ENCODE peak calls at places on chromosome 20, in ten cellular contexts. Y is OCI-M1; U is cerebellar nuclear complex; Z is activated effector memory CD4-positive, alpha-beta T cell treated with anti-CD3 and anti-CD28 coated beads, Interleukin-2, amount 50 U/mL, for 16 hours; X is stromal cell of bone marrow; T is right cardiac atrium; A is tibial artery; O is body of pancreas; N is AG08395; J is cardiac muscle cell. B is an unnamed sample.

GRCh38 chr20:50717974-50718761 is 13.2 kb upstream of the PARD6B start:
- DNase-seq in Y (no peak), U (no peak), Z (no peak), X (no peak), T (no peak), A (no peak), O (no peak), N (no peak), J (no peak), B (no peak)

GRCh38 chr20:13017235-13017634 is 8.5 kb downstream of the SPTLC3 start:
- DNase-seq in Y (peak; percentile 28), U (no peak), Z (no peak), X (peak; percentile 30), T (no peak), A (no peak), O (no peak), N (no peak), J (peak; percentile 32), B (no peak)

GRCh38 chr20:31560900-31561598 is 44.0 kb upstream of the ID1 start:
- DNase-seq in Y (no peak), U (no peak), Z (no peak), X (peak; percentile 94), T (no peak), A (peak; percentile 50), O (no peak), N (peak; percentile 94), J (no peak), B (no peak)

GRCh38 chr20:48592107-48592940 is 235.5 kb downstream of the PREX1 start:
- DNase-seq in Y (no peak), U (no peak), Z (peak; percentile 50), X (no peak), T (no peak), A (no peak), O (no peak), N (no peak), J (no peak), B (no peak)

GRCh38 chr20:9485614-9486325 is 28.6 kb upstream of the LAMP5 start:
- DNase-seq in Y (no peak), U (no peak), Z (no peak), X (no peak), T (no peak), A (no peak), O (no peak), N (no peak), J (no peak), B (no peak)

GRCh38 chr20:33370296-33370695 is 31.0 kb downstream of the CDK5RAP1 start:
- DNase-seq in Y (no peak), U (no peak), Z (peak; percentile 82), X (no peak), T (no peak), A (no peak), O (no peak), N (no peak), J (no peak), B (no peak)

GRCh38 chr20:17500826-17501225 is 30.4 kb downstream of the BFSP1 start:
- DNase-seq in Y (no peak), U (no peak), Z (peak; percentile 46), X (no peak), T (no peak), A (no peak), O (no peak), N (no peak), J (no peak), B (no peak)

GRCh38 chr20:23021941-23022340 is 13.2 kb upstream of the SSTR4 start:
- DNase-seq in Y (no peak), U (no peak), Z (no peak), X (no peak), T (no peak), A (no peak), O (no peak), N (no peak), J (no peak), B (no peak)

GRCh38 chr20:17570347-17571152 is 675 bp downstream of the DSTN start:
- DNase-seq in Y (peak; percentile 81), U (no peak), Z (no peak), X (peak; percentile 17), T (peak; percentile 64), A (peak; percentile 59), O (peak; percentile 71), N (peak; percentile 29), J (peak; percentile 75), B (no peak)

GRCh38 chr20:34874094-34874654 is 1.5 kb upstream of the GGT7 start:
- DNase-seq in Y (peak; percentile 91), U (no peak), Z (peak; percentile 76), X (peak; percentile 80), T (peak; percentile 69), A (peak; percentile 90), O (peak; percentile 86), N (peak; percentile 88), J (peak; percentile 88), B (peak; percentile 79)

GRCh38 chr20:59831901-59832240 is 101.6 kb downstream of the SYCP2 start:
- DNase-seq in Y (no peak), U (no peak), Z (no peak), X (no peak), T (no peak), A (no peak), O (no peak), N (no peak), J (no peak), B (no peak)

GRCh38 chr20:64102647-64103354 is 4.6 kb downstream of the NPBWR2 start:
- DNase-seq in Y (no peak), U (no peak), Z (peak; percentile 62), X (no peak), T (peak; percentile 26), A (no peak), O (peak; percentile 22), N (no peak), J (peak; percentile 65), B (no peak)

GRCh38 chr20:62872184-62872862 is 10.7 kb upstream of the TCFL5 start:
- DNase-seq in Y (no peak), U (no peak), Z (no peak), X (no peak), T (no peak), A (no peak), O (no peak), N (no peak), J (no peak), B (no peak)

GRCh38 chr20:13147071-13147961 is 73.8 kb upstream of the ISM1 start:
- DNase-seq in Y (no peak), U (no peak), Z (no peak), X (no peak), T (no peak), A (no peak), O (no peak), N (peak; percentile 16), J (peak; percentile 86), B (no peak)

GRCh38 chr20:18729426-18729825 is 84.2 kb upstream of the SCP2D1 start:
- DNase-seq in Y (no peak), U (no peak), Z (no peak), X (no peak), T (no peak), A (no peak), O (no peak), N (no peak), J (no peak), B (no peak)

GRCh38 chr20:50216543-50217206 is 26.0 kb downstream of the CEBPB start:
- DNase-seq in Y (no peak), U (no peak), Z (no peak), X (no peak), T (no peak), A (no peak), O (no peak), N (no peak), J (peak; percentile 26), B (no peak)

GRCh38 chr20:44911264-44911921 is 1.5 kb downstream of the PABPC1L start:
- DNase-seq in Y (peak; percentile 88), U (no peak), Z (peak; percentile 81), X (peak; percentile 19), T (no peak), A (no peak), O (peak; percentile 80), N (peak; percentile 22), J (peak; percentile 71), B (no peak)

GRCh38 chr20:41268402-41268801 is 49.1 kb downstream of the ZHX3 start:
- DNase-seq in Y (no peak), U (no peak), Z (no peak), X (no peak), T (no peak), A (no peak), O (no peak), N (no peak), J (no peak), B (no peak)

GRCh38 chr20:11047559-11047958 is 373.8 kb upstream of the JAG1 start:
- DNase-seq in Y (no peak), U (no peak), Z (no peak), X (peak; percentile 12), T (no peak), A (no peak), O (no peak), N (no peak), J (no peak), B (no peak)

GRCh38 chr20:54061106-54061881 is 9.1 kb downstream of the BCAS1 start:
- DNase-seq in Y (no peak), U (no peak), Z (no peak), X (peak; percentile 52), T (no peak), A (no peak), O (no peak), N (peak; percentile 53), J (no peak), B (no peak)

GRCh38 chr20:49285233-49285668 is 7.4 kb upstream of the ZNFX1 start:
- DNase-seq in Y (no peak), U (no peak), Z (no peak), X (no peak), T (no peak), A (no peak), O (no peak), N (no peak), J (no peak), B (no peak)

GRCh38 chr20:58550661-58551060 is 35.5 kb upstream of the APCDD1L start:
- DNase-seq in Y (no peak), U (no peak), Z (no peak), X (no peak), T (no peak), A (peak; percentile 58), O (no peak), N (no peak), J (no peak), B (no peak)

GRCh38 chr20:24507182-24507853 is 37.9 kb downstream of the SYNDIG1 start:
- DNase-seq in Y (no peak), U (no peak), Z (no peak), X (no peak), T (no peak), A (no peak), O (no peak), N (no peak), J (no peak), B (no peak)

GRCh38 chr20:50713677-50714101 is 17.7 kb upstream of the PARD6B start:
- DNase-seq in Y (peak; percentile 50), U (no peak), Z (no peak), X (no peak), T (no peak), A (no peak), O (peak; percentile 70), N (peak; percentile 65), J (peak; percentile 39), B (no peak)

GRCh38 chr20:57743450-57744095 is 33.8 kb upstream of the PMEPA1 start:
- DNase-seq in Y (no peak), U (no peak), Z (peak; percentile 31), X (no peak), T (no peak), A (no peak), O (no peak), N (no peak), J (no peak), B (no peak)

GRCh38 chr20:43894531-43894930 is 20.1 kb upstream of the TOX2 start:
- DNase-seq in Y (no peak), U (no peak), Z (no peak), X (no peak), T (no peak), A (no peak), O (no peak), N (no peak), J (no peak), B (no peak)

GRCh38 chr20:63538204-63539091 is 1.3 kb upstream of the PTK6 start:
- DNase-seq in Y (peak; percentile 73), U (no peak), Z (peak; percentile 78), X (peak; percentile 6), T (no peak), A (no peak), O (peak; percentile 98), N (no peak), J (no peak), B (no peak)

B was measured in anterior cingulate cortex.